ENCODE peak calls at places on chromosomes 12 and 14, in four cellular contexts. One of them, this sample, is unnamed. For H3K9me3, the result is how much of the 10 kb centered on the place peaks cover.

GRCh38 chr12:69070319-69071090 is 137.5 kb upstream of the CPM start:
- DNase-seq in body of pancreas: peak
- DNase-seq in CD4-positive, alpha-beta memory T cell: peak
- DNase-seq in CD8-positive, alpha-beta memory T cell: peak
- DNase-seq in this sample: peak

GRCh38 chr14:64971890-64972785 is at the start of gene RAB15:
- DNase-seq in body of pancreas: peak
- DNase-seq in CD4-positive, alpha-beta memory T cell: peak
- DNase-seq in CD8-positive, alpha-beta memory T cell: peak
- DNase-seq in this sample: peak

GRCh38 chr12:101619868-101620761 is 25.3 kb downstream of the MYBPC1 start:
- DNase-seq in body of pancreas: peak
- DNase-seq in CD4-positive, alpha-beta memory T cell: no peak
- DNase-seq in CD8-positive, alpha-beta memory T cell: no peak
- DNase-seq in this sample: no peak

GRCh38 chr14:71591929-71592328 is 340.3 kb upstream of the RGS6 start:
- DNase-seq in body of pancreas: no peak
- DNase-seq in CD4-positive, alpha-beta memory T cell: no peak
- DNase-seq in CD8-positive, alpha-beta memory T cell: no peak
- DNase-seq in this sample: no peak

GRCh38 chr14:70045296-70045695 is 143.5 kb downstream of the SLC8A3 start:
- DNase-seq in body of pancreas: no peak
- DNase-seq in CD4-positive, alpha-beta memory T cell: no peak
- DNase-seq in CD8-positive, alpha-beta memory T cell: no peak
- DNase-seq in this sample: no peak

GRCh38 chr14:63308723-63309317 is 9.9 kb downstream of the GPHB5 start:
- DNase-seq in body of pancreas: peak
- DNase-seq in CD4-positive, alpha-beta memory T cell: no peak
- DNase-seq in CD8-positive, alpha-beta memory T cell: no peak
- DNase-seq in this sample: no peak

GRCh38 chr14:103613517-103613916 is 15.5 kb upstream of the KLC1 start:
- DNase-seq in body of pancreas: no peak
- DNase-seq in CD4-positive, alpha-beta memory T cell: no peak
- DNase-seq in CD8-positive, alpha-beta memory T cell: no peak
- DNase-seq in this sample: no peak

GRCh38 chr14:66076166-66076565 is 410.0 kb upstream of the CCDC196 start:
- DNase-seq in body of pancreas: no peak
- DNase-seq in CD4-positive, alpha-beta memory T cell: no peak
- DNase-seq in CD8-positive, alpha-beta memory T cell: no peak
- DNase-seq in this sample: no peak

GRCh38 chr12:68119250-68119649 is 40.3 kb downstream of the IFNG start:
- DNase-seq in body of pancreas: no peak
- DNase-seq in CD4-positive, alpha-beta memory T cell: no peak
- DNase-seq in CD8-positive, alpha-beta memory T cell: no peak
- DNase-seq in this sample: no peak

GRCh38 chr12:60106207-60106606 is 510.4 kb downstream of the SLC16A7 start:
- DNase-seq in body of pancreas: no peak
- DNase-seq in CD4-positive, alpha-beta memory T cell: no peak
- DNase-seq in CD8-positive, alpha-beta memory T cell: no peak
- DNase-seq in this sample: no peak

GRCh38 chr12:60112778-60113177 is 516.9 kb downstream of the SLC16A7 start:
- DNase-seq in body of pancreas: no peak
- DNase-seq in CD4-positive, alpha-beta memory T cell: no peak
- DNase-seq in CD8-positive, alpha-beta memory T cell: no peak
- DNase-seq in this sample: no peak

GRCh38 chr12:60112063-60112462 is 516.2 kb downstream of the SLC16A7 start:
- DNase-seq in body of pancreas: no peak
- DNase-seq in CD4-positive, alpha-beta memory T cell: no peak
- DNase-seq in CD8-positive, alpha-beta memory T cell: no peak
- DNase-seq in this sample: no peak

DNA sequence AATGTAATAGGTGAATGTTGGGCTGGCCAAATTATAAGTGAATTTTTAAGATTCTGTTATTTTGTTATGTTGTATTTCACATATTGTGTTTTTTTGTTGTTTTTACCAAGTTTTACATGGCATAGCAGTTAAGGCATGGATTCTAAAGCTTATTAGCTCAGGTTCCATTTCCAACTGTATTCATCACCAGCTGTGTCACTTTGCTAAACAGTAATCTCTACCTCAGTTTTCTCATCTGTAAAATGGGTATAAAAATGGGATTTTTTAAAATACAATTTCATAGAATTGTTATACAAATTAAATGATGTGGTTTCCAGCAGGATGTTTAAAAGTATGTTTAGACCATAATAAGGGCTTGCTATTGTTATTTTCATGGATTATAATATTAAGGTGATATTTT is 512.2 kb downstream of the SLC16A7 start:
- DNase-seq in body of pancreas: no peak
- DNase-seq in CD4-positive, alpha-beta memory T cell: no peak
- DNase-seq in CD8-positive, alpha-beta memory T cell: no peak
- DNase-seq in this sample: no peak
- H3K9me3 ChIP-seq in body of pancreas: under half
- H3K9me3 ChIP-seq in CD4-positive, alpha-beta memory T cell: under half
- H3K9me3 ChIP-seq in CD8-positive, alpha-beta memory T cell: under half
- H3K9me3 ChIP-seq in this sample: under half

GRCh38 chr12:81181701-81182100 is 103.8 kb downstream of the ACSS3 start:
- DNase-seq in body of pancreas: no peak
- DNase-seq in CD4-positive, alpha-beta memory T cell: no peak
- DNase-seq in CD8-positive, alpha-beta memory T cell: no peak
- DNase-seq in this sample: no peak
- H3K9me3 ChIP-seq in body of pancreas: under half
- H3K9me3 ChIP-seq in CD4-positive, alpha-beta memory T cell: under half
- H3K9me3 ChIP-seq in CD8-positive, alpha-beta memory T cell: under half
- H3K9me3 ChIP-seq in this sample: under half

DNA sequence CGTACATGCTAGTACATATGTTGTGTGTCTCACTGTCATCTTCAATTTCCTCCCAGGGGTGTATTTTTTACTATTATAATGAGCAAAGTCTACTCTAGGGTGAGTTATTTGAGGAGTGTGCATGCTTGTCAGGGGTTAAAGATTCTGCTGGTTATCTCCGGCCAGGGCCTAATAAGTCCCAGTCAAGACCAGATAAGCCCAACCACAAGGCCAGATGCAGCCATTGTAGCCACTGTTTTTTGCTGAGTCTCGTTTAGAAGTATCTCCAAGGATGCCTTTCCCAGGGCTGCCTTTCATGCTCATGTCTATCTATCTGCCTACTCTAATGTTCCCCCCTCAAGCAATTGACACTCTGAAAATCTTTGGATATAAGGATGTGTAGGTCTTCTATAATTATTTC is 300.5 kb downstream of the IPO8 start:
- DNase-seq in body of pancreas: no peak
- DNase-seq in CD4-positive, alpha-beta memory T cell: no peak
- DNase-seq in CD8-positive, alpha-beta memory T cell: no peak
- DNase-seq in this sample: no peak
- H3K9me3 ChIP-seq in body of pancreas: under half
- H3K9me3 ChIP-seq in CD4-positive, alpha-beta memory T cell: under half
- H3K9me3 ChIP-seq in CD8-positive, alpha-beta memory T cell: under half
- H3K9me3 ChIP-seq in this sample: under half

GRCh38 chr14:68016243-68016914 is 196.8 kb downstream of the RAD51B start:
- DNase-seq in body of pancreas: no peak
- DNase-seq in CD4-positive, alpha-beta memory T cell: no peak
- DNase-seq in CD8-positive, alpha-beta memory T cell: no peak
- DNase-seq in this sample: no peak

GRCh38 chr14:68015356-68016242 is 196.0 kb downstream of the RAD51B start:
- DNase-seq in body of pancreas: no peak
- DNase-seq in CD4-positive, alpha-beta memory T cell: no peak
- DNase-seq in CD8-positive, alpha-beta memory T cell: no peak
- DNase-seq in this sample: no peak

GRCh38 chr14:68018598-68018997 is 199.0 kb downstream of the RAD51B start:
- DNase-seq in body of pancreas: no peak
- DNase-seq in CD4-positive, alpha-beta memory T cell: no peak
- DNase-seq in CD8-positive, alpha-beta memory T cell: no peak
- DNase-seq in this sample: no peak

GRCh38 chr14:68020493-68020892 is 200.9 kb downstream of the RAD51B start:
- DNase-seq in body of pancreas: no peak
- DNase-seq in CD4-positive, alpha-beta memory T cell: no peak
- DNase-seq in CD8-positive, alpha-beta memory T cell: no peak
- DNase-seq in this sample: no peak

DNA sequence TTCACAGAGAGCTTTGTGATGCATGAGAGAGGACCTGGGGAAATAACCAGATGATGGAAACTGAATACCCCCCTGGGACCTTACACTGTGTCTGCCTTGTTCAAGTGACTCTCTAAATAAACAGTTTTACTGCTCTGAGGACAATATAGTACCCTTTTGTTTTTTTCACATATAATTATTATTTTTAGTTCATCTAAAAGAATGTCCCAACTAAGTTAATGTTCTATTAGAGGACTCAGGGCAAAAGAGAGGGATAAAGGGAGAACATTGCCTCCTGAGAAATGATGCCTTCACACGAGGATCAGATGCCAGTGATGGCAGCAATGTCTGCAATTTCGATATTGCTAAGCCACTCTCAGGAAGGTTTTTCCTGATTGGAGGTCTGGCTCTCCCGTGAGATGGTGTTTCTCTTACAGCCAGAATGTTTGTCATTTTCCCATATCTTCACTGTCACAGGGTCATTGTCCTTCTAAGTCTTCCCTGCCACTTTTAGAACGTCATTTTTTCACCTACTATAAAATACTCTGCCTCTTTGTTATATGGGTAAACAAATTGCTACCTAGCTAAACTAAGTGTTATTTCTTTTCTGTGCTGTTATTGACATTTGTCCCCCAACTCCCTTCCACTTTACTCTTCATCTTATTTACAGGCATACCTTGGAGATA is 201.6 kb downstream of the RAD51B start:
- DNase-seq in body of pancreas: no peak
- DNase-seq in CD4-positive, alpha-beta memory T cell: no peak
- DNase-seq in CD8-positive, alpha-beta memory T cell: no peak
- DNase-seq in this sample: no peak
- H3K9me3 ChIP-seq in body of pancreas: under half
- H3K9me3 ChIP-seq in CD4-positive, alpha-beta memory T cell: under half
- H3K9me3 ChIP-seq in CD8-positive, alpha-beta memory T cell: under half
- H3K9me3 ChIP-seq in this sample: under half

GRCh38 chr12:46084666-46085631 is 94.6 kb upstream of the SCAF11 start:
- DNase-seq in body of pancreas: no peak
- DNase-seq in CD4-positive, alpha-beta memory T cell: no peak
- DNase-seq in CD8-positive, alpha-beta memory T cell: no peak
- DNase-seq in this sample: no peak

GRCh38 chr12:46088040-46088439 is 97.7 kb upstream of the SCAF11 start:
- DNase-seq in body of pancreas: no peak
- DNase-seq in CD4-positive, alpha-beta memory T cell: no peak
- DNase-seq in CD8-positive, alpha-beta memory T cell: no peak
- DNase-seq in this sample: no peak

DNA sequence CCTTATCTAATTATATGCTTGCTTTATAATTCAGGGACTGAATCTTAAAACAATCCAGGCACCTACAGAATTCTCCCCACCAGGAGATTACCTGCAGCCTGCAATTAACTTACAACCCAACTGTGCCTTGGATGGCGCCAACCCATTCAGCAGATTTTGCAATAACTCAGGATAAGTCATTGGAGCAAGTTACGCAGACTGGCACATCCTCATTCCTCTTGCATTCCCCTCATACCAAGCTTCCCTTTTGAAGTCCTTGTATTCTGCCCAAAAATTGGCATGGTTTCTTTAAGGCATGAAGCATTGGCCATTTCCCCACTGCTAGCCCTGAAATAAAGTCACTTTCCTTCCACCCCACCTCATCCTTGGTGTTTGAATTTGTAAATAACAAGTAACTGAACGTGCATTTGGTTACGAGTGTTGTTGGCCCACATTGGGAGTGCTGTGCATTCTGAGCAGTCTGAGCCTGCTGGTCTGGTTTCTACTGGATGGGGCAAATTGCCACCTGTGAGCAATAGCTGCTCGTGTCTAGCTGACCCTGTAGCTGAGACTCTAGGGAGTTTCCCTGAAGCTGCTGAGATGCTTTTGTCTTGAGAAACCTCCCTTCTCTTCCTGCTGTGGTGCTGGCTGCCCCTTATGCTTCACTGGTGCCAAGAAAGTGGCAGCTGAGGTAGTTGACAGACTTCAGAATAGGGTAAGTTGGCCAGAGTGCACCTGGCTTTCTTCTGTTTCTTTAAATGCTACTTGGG is 99.2 kb upstream of the SCAF11 start:
- DNase-seq in body of pancreas: no peak
- DNase-seq in CD4-positive, alpha-beta memory T cell: no peak
- DNase-seq in CD8-positive, alpha-beta memory T cell: no peak
- DNase-seq in this sample: no peak
- H3K9me3 ChIP-seq in body of pancreas: under half
- H3K9me3 ChIP-seq in CD4-positive, alpha-beta memory T cell: under half
- H3K9me3 ChIP-seq in CD8-positive, alpha-beta memory T cell: under half
- H3K9me3 ChIP-seq in this sample: under half

GRCh38 chr12:132949936-132950837 is 5.9 kb downstream of the ZNF605 start:
- DNase-seq in body of pancreas: no peak
- DNase-seq in CD4-positive, alpha-beta memory T cell: no peak
- DNase-seq in CD8-positive, alpha-beta memory T cell: no peak
- DNase-seq in this sample: no peak

GRCh38 chr12:132950844-132951535 is 5.1 kb downstream of the ZNF605 start:
- DNase-seq in body of pancreas: no peak
- DNase-seq in CD4-positive, alpha-beta memory T cell: no peak
- DNase-seq in CD8-positive, alpha-beta memory T cell: no peak
- DNase-seq in this sample: no peak

GRCh38 chr12:132953163-132953425 is 3.0 kb downstream of the ZNF605 start:
- DNase-seq in body of pancreas: no peak
- DNase-seq in CD4-positive, alpha-beta memory T cell: no peak
- DNase-seq in CD8-positive, alpha-beta memory T cell: no peak
- DNase-seq in this sample: no peak

GRCh38 chr12:132952371-132953162 is 3.5 kb downstream of the ZNF605 start:
- DNase-seq in body of pancreas: no peak
- DNase-seq in CD4-positive, alpha-beta memory T cell: no peak
- DNase-seq in CD8-positive, alpha-beta memory T cell: no peak
- DNase-seq in this sample: no peak

DNA sequence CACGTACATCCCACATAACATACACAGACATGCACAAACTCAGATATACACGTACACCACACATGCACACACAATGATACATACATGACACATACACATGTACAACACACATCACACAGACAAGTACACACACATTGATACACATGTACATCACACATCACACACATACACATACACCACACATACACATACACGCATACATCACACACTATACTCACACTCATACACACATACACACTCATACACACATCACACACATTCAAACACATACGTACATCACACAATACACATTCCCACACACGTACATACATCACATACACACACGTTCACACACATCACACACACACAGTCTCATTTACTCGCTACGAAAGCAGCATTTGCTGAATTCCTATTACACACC is 4.5 kb downstream of the ZNF605 start:
- DNase-seq in body of pancreas: no peak
- DNase-seq in CD4-positive, alpha-beta memory T cell: no peak
- DNase-seq in CD8-positive, alpha-beta memory T cell: no peak
- DNase-seq in this sample: no peak
- H3K9me3 ChIP-seq in body of pancreas: under half
- H3K9me3 ChIP-seq in CD4-positive, alpha-beta memory T cell: under half
- H3K9me3 ChIP-seq in CD8-positive, alpha-beta memory T cell: under half
- H3K9me3 ChIP-seq in this sample: under half